ENCODE peak calls at places on chromosomes 3 and 15, in five cellular contexts. One of them, this sample, is unnamed.

GRCh38 chr15:28165791-28166190 is 66.7 kb upstream of the OCA2 start:
- DNase-seq in fibroblast of the aortic adventitia: peak; percentile 27
- DNase-seq in osteocyte: no peak
- DNase-seq in AG10803: peak; percentile 29
- DNase-seq in cardiac fibroblast: no peak
- DNase-seq in this sample: no peak

GRCh38 chr15:70397816-70398215 is 300.1 kb upstream of the TLE3 start:
- DNase-seq in cardiac fibroblast: no peak
- DNase-seq in fibroblast of the aortic adventitia: no peak
- DNase-seq in AG10803: no peak
- DNase-seq in osteocyte: no peak
- DNase-seq in this sample: no peak

GRCh38 chr3:3177861-3178497 is 1.5 kb downstream of the CRBN start:
- DNase-seq in cardiac fibroblast: peak; percentile 40
- DNase-seq in fibroblast of the aortic adventitia: no peak
- DNase-seq in osteocyte: no peak
- DNase-seq in AG10803: no peak
- DNase-seq in this sample: no peak

GRCh38 chr15:75177360-75178071 is 24.2 kb upstream of the C15orf39 start:
- DNase-seq in osteocyte: no peak
- DNase-seq in cardiac fibroblast: no peak
- DNase-seq in fibroblast of the aortic adventitia: no peak
- DNase-seq in AG10803: no peak
- DNase-seq in this sample: no peak

GRCh38 chr15:35630570-35630969 is 84.6 kb upstream of the DPH6 start:
- DNase-seq in osteocyte: no peak
- DNase-seq in cardiac fibroblast: peak; percentile 66
- DNase-seq in AG10803: peak; percentile 38
- DNase-seq in fibroblast of the aortic adventitia: peak; percentile 37
- DNase-seq in this sample: no peak

GRCh38 chr3:101351834-101352233 is 31.5 kb upstream of the IMPG2 start:
- DNase-seq in cardiac fibroblast: peak; percentile 51
- DNase-seq in fibroblast of the aortic adventitia: peak; percentile 11
- DNase-seq in AG10803: peak; percentile 3
- DNase-seq in osteocyte: no peak
- DNase-seq in this sample: no peak

GRCh38 chr3:132180337-132180791 is 136.8 kb upstream of the ACP3 start:
- DNase-seq in fibroblast of the aortic adventitia: peak; percentile 77
- DNase-seq in AG10803: peak; percentile 65
- DNase-seq in cardiac fibroblast: peak; percentile 79
- DNase-seq in osteocyte: no peak
- DNase-seq in this sample: no peak

GRCh38 chr15:89003865-89004725 is 84.2 kb upstream of the ABHD2 start:
- DNase-seq in AG10803: peak; percentile 68
- DNase-seq in osteocyte: no peak
- DNase-seq in cardiac fibroblast: peak; percentile 78
- DNase-seq in fibroblast of the aortic adventitia: peak; percentile 43
- DNase-seq in this sample: peak; percentile 58

GRCh38 chr3:130258532-130258952 is 86.9 kb upstream of the COL6A5 start:
- DNase-seq in cardiac fibroblast: peak; percentile 34
- DNase-seq in fibroblast of the aortic adventitia: peak; percentile 49
- DNase-seq in osteocyte: no peak
- DNase-seq in AG10803: peak; percentile 26
- DNase-seq in this sample: no peak

GRCh38 chr3:38805765-38806386 is 10.1 kb downstream of the SCN10A start:
- DNase-seq in fibroblast of the aortic adventitia: peak; percentile 83
- DNase-seq in osteocyte: no peak
- DNase-seq in AG10803: peak; percentile 55
- DNase-seq in cardiac fibroblast: peak; percentile 85
- DNase-seq in this sample: no peak

DNA sequence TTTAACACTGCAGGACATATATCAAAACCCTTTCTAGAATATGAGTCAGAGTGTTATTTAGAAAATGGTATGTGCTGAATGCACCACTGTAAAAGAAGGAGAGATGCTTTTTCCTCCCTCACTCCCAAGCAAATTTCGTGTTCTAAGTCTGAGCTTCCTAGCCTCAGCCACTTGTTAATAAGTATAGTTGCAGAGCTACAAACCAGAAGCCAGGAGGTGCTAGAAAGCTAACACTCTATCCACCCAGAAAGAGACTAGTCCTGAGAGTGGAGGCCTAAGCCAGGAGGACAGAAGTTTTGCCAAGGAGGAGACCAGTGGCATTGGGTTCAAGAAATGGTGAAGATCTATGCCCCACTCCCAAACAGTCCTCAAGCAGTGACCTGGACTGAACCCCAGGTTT is 40.5 kb upstream of the GYG1 start:
- DNase-seq in AG10803: no peak
- DNase-seq in fibroblast of the aortic adventitia: no peak
- DNase-seq in osteocyte: no peak
- DNase-seq in cardiac fibroblast: peak; percentile 31
- DNase-seq in this sample: no peak
- TF ChIP-seq CTCF in AG10803: peak; percentile 39
- TF ChIP-seq CTCF in fibroblast of the aortic adventitia: peak; percentile 27
- TF ChIP-seq CTCF in osteocyte: peak; percentile 40
- TF ChIP-seq CTCF in cardiac fibroblast: peak; percentile 44
- TF ChIP-seq CTCF in this sample: no peak

GRCh38 chr3:165683947-165684346 is 153.3 kb downstream of the BCHE start:
- DNase-seq in cardiac fibroblast: no peak
- DNase-seq in AG10803: no peak
- DNase-seq in fibroblast of the aortic adventitia: no peak
- DNase-seq in osteocyte: no peak
- DNase-seq in this sample: no peak

DNA sequence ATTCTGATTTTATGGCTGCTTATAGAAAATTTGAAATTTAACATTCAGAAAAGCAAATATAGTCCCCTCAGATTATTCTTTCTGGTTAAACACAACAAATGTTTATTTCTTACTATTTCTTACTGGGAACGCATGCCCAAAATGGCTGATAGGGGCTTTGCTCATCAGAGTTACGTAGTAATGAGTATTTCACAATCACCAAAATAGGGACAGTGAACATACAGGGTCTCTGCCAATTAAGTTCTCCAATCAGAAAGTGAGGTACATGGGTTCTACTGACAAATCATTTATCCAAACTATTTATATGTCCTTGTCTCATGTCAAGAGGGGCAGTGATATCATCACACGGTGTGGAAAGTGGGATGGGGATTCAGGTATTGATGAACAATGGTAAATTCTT is 154.5 kb downstream of the BCHE start:
- DNase-seq in osteocyte: no peak
- DNase-seq in fibroblast of the aortic adventitia: no peak
- DNase-seq in cardiac fibroblast: no peak
- DNase-seq in AG10803: no peak
- DNase-seq in this sample: no peak
- TF ChIP-seq CTCF in osteocyte: no peak
- TF ChIP-seq CTCF in fibroblast of the aortic adventitia: no peak
- TF ChIP-seq CTCF in cardiac fibroblast: no peak
- TF ChIP-seq CTCF in AG10803: no peak
- TF ChIP-seq CTCF in this sample: no peak

DNA sequence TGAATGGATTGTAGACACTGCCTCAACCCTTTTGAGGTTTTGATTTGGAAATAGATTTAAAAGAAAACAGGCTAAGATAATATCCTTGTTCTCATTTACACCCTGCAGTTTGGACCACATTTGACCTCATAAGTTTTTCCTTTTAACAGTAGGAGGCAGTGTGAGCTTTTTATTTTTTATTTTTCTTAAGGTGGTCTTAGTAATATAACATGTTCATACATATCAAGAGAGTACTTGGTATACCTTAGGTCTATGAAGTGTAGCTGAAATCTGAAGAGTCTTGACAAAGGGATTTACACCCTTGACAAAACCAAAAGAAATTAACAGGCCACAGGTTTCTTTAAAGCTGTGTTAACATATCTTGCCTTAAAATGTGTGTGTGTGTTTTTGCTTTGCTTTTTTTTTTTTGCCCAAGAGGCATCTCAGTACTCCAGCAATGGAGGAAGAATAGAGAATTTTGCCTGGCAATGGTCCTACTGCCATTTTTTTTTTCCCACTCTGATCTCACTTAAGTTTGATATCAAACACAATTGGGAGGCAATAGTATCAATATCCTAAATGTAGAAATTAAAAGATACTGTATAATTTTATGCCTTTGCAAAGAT is 3.3 kb downstream of the RAP2B start:
- DNase-seq in cardiac fibroblast: peak; percentile 63
- DNase-seq in osteocyte: no peak
- DNase-seq in fibroblast of the aortic adventitia: peak; percentile 70
- DNase-seq in AG10803: peak; percentile 26
- DNase-seq in this sample: no peak
- TF ChIP-seq CTCF in cardiac fibroblast: peak; percentile 24
- TF ChIP-seq CTCF in osteocyte: peak; percentile 57
- TF ChIP-seq CTCF in fibroblast of the aortic adventitia: peak; percentile 44
- TF ChIP-seq CTCF in AG10803: peak; percentile 52
- TF ChIP-seq CTCF in this sample: peak; percentile 17

GRCh38 chr3:111727843-111728565 is 131.1 kb upstream of the PHLDB2 start:
- DNase-seq in fibroblast of the aortic adventitia: no peak
- DNase-seq in cardiac fibroblast: no peak
- DNase-seq in AG10803: no peak
- DNase-seq in osteocyte: no peak
- DNase-seq in this sample: no peak

GRCh38 chr3:111728566-111728935 is 130.5 kb upstream of the PHLDB2 start:
- DNase-seq in cardiac fibroblast: no peak
- DNase-seq in osteocyte: no peak
- DNase-seq in fibroblast of the aortic adventitia: no peak
- DNase-seq in AG10803: no peak
- DNase-seq in this sample: no peak

GRCh38 chr3:111732248-111732879 is 126.7 kb upstream of the PHLDB2 start:
- DNase-seq in osteocyte: no peak
- DNase-seq in fibroblast of the aortic adventitia: no peak
- DNase-seq in AG10803: no peak
- DNase-seq in cardiac fibroblast: no peak
- DNase-seq in this sample: no peak

GRCh38 chr3:111729087-111729846 is 129.8 kb upstream of the PHLDB2 start:
- DNase-seq in cardiac fibroblast: peak; percentile 94
- DNase-seq in osteocyte: peak; percentile 95
- DNase-seq in AG10803: peak; percentile 82
- DNase-seq in fibroblast of the aortic adventitia: peak; percentile 94
- DNase-seq in this sample: no peak

GRCh38 chr3:111730143-111730542 is 128.9 kb upstream of the PHLDB2 start:
- DNase-seq in AG10803: no peak
- DNase-seq in cardiac fibroblast: no peak
- DNase-seq in fibroblast of the aortic adventitia: no peak
- DNase-seq in osteocyte: no peak
- DNase-seq in this sample: no peak
- TF ChIP-seq CTCF in AG10803: no peak
- TF ChIP-seq CTCF in cardiac fibroblast: no peak
- TF ChIP-seq CTCF in fibroblast of the aortic adventitia: no peak
- TF ChIP-seq CTCF in osteocyte: no peak
- TF ChIP-seq CTCF in this sample: no peak

DNA sequence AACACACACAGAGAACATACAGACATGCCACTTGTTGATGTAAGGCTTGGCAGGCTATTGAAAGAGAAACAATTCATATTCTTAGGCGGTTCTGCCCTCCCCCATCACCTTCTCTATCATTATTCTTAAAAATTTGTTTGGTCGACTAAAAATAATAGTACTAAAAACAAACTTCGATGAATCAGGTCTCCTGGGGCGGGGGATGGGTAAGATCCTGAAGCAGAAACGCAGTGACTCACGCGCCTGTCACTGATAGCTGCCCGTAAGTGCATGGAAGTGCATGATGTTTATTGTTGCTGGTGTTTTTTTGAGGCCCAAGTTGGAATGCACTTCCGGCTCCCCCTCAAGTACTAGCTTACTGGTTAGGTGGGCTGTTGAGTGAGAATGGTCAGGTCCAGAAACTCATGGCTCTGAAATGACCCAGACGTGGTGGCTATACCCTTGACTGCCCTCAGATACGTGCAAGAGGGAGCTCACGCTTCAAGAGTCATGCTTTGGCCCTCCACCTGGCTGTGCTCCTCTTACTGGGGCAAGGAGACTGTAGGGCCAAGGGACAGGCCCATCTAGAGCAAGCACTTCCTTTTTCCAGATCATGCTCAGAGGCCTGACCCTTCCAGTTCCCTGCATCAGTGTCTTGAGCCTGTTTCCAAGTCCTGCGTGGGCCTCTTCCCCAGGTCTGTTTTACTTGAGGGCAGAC is 10.9 kb downstream of the SMAD3 start:
- DNase-seq in osteocyte: no peak
- DNase-seq in cardiac fibroblast: peak; percentile 96
- DNase-seq in fibroblast of the aortic adventitia: peak; percentile 89
- DNase-seq in AG10803: no peak
- DNase-seq in this sample: no peak
- TF ChIP-seq CTCF in osteocyte: no peak
- TF ChIP-seq CTCF in cardiac fibroblast: no peak
- TF ChIP-seq CTCF in fibroblast of the aortic adventitia: no peak
- TF ChIP-seq CTCF in AG10803: no peak
- TF ChIP-seq CTCF in this sample: no peak

DNA sequence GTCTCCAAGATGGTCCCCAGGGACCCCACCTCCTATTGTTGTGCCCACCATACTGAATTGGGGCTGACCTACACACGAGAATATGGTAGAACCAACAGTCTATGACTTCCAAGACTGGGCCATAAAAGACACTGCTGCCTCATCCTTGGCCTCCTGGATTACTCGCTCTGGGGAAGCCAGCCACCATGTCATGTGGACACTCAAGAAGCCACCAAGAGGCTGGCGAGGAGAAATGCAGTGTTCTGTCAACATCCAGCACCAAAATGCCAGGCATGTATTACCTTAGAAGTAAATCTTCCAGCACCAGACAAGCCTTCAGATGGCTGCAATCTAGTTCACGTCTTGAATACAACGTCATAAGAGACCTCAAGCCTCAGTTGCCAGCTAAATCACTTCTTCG is 17.1 kb upstream of the TPM1 start:
- DNase-seq in fibroblast of the aortic adventitia: no peak
- DNase-seq in AG10803: no peak
- DNase-seq in cardiac fibroblast: no peak
- DNase-seq in osteocyte: no peak
- DNase-seq in this sample: no peak
- TF ChIP-seq CTCF in fibroblast of the aortic adventitia: no peak
- TF ChIP-seq CTCF in AG10803: no peak
- TF ChIP-seq CTCF in cardiac fibroblast: no peak
- TF ChIP-seq CTCF in osteocyte: no peak
- TF ChIP-seq CTCF in this sample: no peak

GRCh38 chr15:44298878-44299277 is 10.4 kb downstream of the GOLM2 start:
- DNase-seq in osteocyte: no peak
- DNase-seq in fibroblast of the aortic adventitia: no peak
- DNase-seq in AG10803: no peak
- DNase-seq in cardiac fibroblast: peak; percentile 18
- DNase-seq in this sample: no peak
- TF ChIP-seq CTCF in osteocyte: peak; percentile 29
- TF ChIP-seq CTCF in fibroblast of the aortic adventitia: peak; percentile 49
- TF ChIP-seq CTCF in AG10803: peak; percentile 32
- TF ChIP-seq CTCF in cardiac fibroblast: peak; percentile 55
- TF ChIP-seq CTCF in this sample: peak; percentile 41

GRCh38 chr3:178127221-178127620 is 409.0 kb upstream of the KCNMB2 start:
- DNase-seq in AG10803: no peak
- DNase-seq in cardiac fibroblast: no peak
- DNase-seq in osteocyte: no peak
- DNase-seq in fibroblast of the aortic adventitia: no peak
- DNase-seq in this sample: no peak
- TF ChIP-seq CTCF in AG10803: no peak
- TF ChIP-seq CTCF in cardiac fibroblast: no peak
- TF ChIP-seq CTCF in osteocyte: no peak
- TF ChIP-seq CTCF in fibroblast of the aortic adventitia: no peak
- TF ChIP-seq CTCF in this sample: no peak

DNA sequence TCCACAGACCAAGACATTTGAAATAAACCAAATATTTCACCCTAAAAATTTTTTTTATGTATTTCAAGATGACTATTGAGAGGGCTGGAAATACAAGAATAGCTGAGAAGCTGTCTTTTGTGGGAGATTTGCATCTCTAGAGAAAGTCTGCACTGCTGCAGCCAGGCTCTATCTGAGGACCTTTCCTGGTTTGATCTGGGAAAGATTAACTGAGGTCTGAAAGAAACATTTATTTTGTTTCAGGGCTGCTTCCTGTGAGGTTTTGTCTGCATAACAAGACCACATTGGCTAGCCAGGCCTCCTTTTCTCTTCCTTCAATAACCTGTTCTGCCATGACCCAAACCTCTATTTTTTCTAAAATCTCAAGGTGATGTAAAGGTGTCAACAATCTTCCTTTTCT is 117.5 kb upstream of the ARHGEF26 start:
- DNase-seq in AG10803: no peak
- DNase-seq in fibroblast of the aortic adventitia: no peak
- DNase-seq in cardiac fibroblast: no peak
- DNase-seq in osteocyte: no peak
- DNase-seq in this sample: no peak
- TF ChIP-seq CTCF in AG10803: no peak
- TF ChIP-seq CTCF in fibroblast of the aortic adventitia: no peak
- TF ChIP-seq CTCF in cardiac fibroblast: no peak
- TF ChIP-seq CTCF in osteocyte: no peak
- TF ChIP-seq CTCF in this sample: no peak

This sample was measured in glutamatergic neuron.